ENCODE peak calls at places on chromosomes 12 and 14, in six cellular contexts. F, C, M, Q, Z and W are unnamed samples.

GRCh38 chr12:92596388-92596787 is 106.4 kb upstream of the PLEKHG7 start:
- DNase-seq in F (no peak), C (no peak), M (no peak), Q (peak), Z (no peak), W (no peak)

GRCh38 chr14:21852061-21852664 is 178.5 kb upstream of the OR4E1 start:
- DNase-seq in F (no peak), C (peak), M (no peak), Q (no peak), Z (peak), W (no peak)

GRCh38 chr14:105165134-105165704 is 3.4 kb downstream of the JAG2 start:
- DNase-seq in F (no peak), C (no peak), M (no peak), Q (no peak), Z (no peak), W (no peak)

GRCh38 chr12:79360269-79360668 is 330.5 kb downstream of the PAWR start:
- DNase-seq in F (no peak), C (no peak), M (no peak), Q (no peak), Z (no peak), W (no peak)

GRCh38 chr12:96456265-96456974 is 33.0 kb upstream of the CFAP54 start:
- DNase-seq in F (no peak), C (no peak), M (no peak), Q (no peak), Z (no peak), W (no peak)

GRCh38 chr12:50222275-50222783 is 55.2 kb upstream of the CERS5 start:
- DNase-seq in F (no peak), C (peak), M (peak), Q (peak), Z (peak), W (no peak)

GRCh38 chr14:105021656-105022275 is 883 bp upstream of the CDCA4 start:
- DNase-seq in F (no peak), C (peak), M (peak), Q (peak), Z (peak), W (no peak)

GRCh38 chr14:59120931-59121330 is 67.5 kb upstream of the DAAM1 start:
- DNase-seq in F (no peak), C (no peak), M (no peak), Q (no peak), Z (no peak), W (no peak)

GRCh38 chr12:132078190-132078589 is 65.9 kb downstream of the DDX51 start:
- DNase-seq in F (no peak), C (no peak), M (peak), Q (peak), Z (no peak), W (peak)

GRCh38 chr12:124109760-124110159 is 136.7 kb downstream of the ZNF664 start:
- DNase-seq in F (no peak), C (peak), M (no peak), Q (no peak), Z (peak), W (no peak)

GRCh38 chr12:97321640-97322039 is 141.0 kb upstream of the RMST start:
- DNase-seq in F (no peak), C (no peak), M (no peak), Q (no peak), Z (no peak), W (no peak)

GRCh38 chr14:55707365-55707804 is 127.4 kb downstream of the KTN1 start:
- DNase-seq in F (no peak), C (no peak), M (no peak), Q (peak), Z (peak), W (peak)

GRCh38 chr12:65911321-65911720 is 87.0 kb downstream of the HMGA2 start:
- DNase-seq in F (no peak), C (no peak), M (no peak), Q (peak), Z (no peak), W (no peak)

GRCh38 chr14:87691482-87691881 is 301.5 kb downstream of the GALC start:
- DNase-seq in F (no peak), C (no peak), M (no peak), Q (no peak), Z (no peak), W (no peak)

GRCh38 chr14:76267322-76268012 is 108.5 kb upstream of the ESRRB start:
- DNase-seq in F (no peak), C (peak), M (peak), Q (peak), Z (peak), W (no peak)
- TF ChIP-seq CTCF in F (no peak), C (peak), M (no peak), Q (peak), Z (peak), W (no peak)

GRCh38 chr12:106064622-106065021 is 74.1 kb downstream of the NUAK1 start:
- DNase-seq in F (no peak), C (no peak), M (no peak), Q (no peak), Z (no peak), W (no peak)
- H3K4me3 ChIP-seq in F (no peak), C (no peak), M (no peak), Q (no peak), Z (no peak), W (no peak)

DNA sequence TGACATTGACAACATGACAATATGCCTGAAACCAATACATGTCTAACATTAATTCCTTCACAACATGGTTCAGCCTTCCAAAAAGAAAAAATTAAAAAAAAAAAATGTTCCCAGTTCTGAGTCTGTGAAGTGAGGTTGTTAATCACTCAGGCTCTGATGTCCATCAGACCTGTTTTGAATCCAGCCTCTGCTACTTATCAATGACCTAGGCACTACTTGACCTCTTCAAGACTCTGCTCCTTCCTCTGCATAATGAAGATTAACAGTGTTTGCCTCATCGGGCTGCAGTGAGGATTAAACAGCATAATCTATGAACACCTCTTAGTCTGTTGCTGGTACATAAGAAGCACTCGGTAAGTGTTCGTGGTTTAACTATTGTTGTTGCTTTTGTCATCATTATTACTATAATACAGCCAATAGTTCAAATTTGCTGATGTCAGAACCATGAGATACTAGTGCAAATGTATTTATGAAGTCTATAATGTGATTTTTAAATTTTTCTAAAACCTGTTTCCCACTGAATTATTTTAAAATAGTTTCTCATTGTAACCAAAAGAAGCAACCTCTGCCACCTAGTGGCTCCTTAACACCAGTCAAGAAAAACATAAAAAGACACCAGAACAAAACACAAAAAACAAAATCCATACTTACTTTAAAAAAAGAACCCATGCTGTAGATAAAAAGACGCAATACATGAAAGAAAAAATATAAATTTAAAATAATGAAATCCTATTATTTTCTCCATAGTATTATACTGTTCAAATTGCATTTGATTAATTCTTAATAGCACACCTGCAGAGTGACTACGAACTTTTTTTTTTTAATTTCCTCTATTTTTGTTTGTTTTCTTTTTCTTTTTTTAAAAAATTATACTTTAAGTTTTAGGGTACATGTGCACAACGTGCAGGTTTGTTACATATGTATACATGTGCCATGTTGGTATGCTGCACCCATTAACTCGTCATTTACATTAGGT is 20.3 kb upstream of the TMX1 start:
- DNase-seq in F (no peak), C (no peak), M (no peak), Q (peak), Z (peak), W (no peak)
- TF ChIP-seq CTCF in F (no peak), C (peak), M (peak), Q (peak), Z (peak), W (peak)

GRCh38 chr12:10397311-10397710 is 7.5 kb upstream of the KLRK1 start:
- DNase-seq in F (no peak), C (no peak), M (no peak), Q (no peak), Z (no peak), W (no peak)
- H3K4me3 ChIP-seq in F (no peak), C (no peak), M (no peak), Q (no peak), Z (no peak), W (no peak)

GRCh38 chr12:45268672-45269406 is 52.9 kb downstream of the ANO6 start:
- DNase-seq in F (no peak), C (peak), M (peak), Q (peak), Z (peak), W (peak)
- TF ChIP-seq CTCF in F (peak), C (peak), M (peak), Q (peak), Z (peak), W (peak)

GRCh38 chr14:20329355-20329754 is 3.7 kb downstream of the CCNB1IP1 start:
- DNase-seq in F (no peak), C (no peak), M (no peak), Q (no peak), Z (no peak), W (no peak)

GRCh38 chr14:20331048-20331613 is 1.9 kb downstream of the CCNB1IP1 start:
- DNase-seq in F (no peak), C (no peak), M (no peak), Q (no peak), Z (no peak), W (no peak)

GRCh38 chr14:20332386-20332945 is 613 bp downstream of the CCNB1IP1 start:
- DNase-seq in F (no peak), C (no peak), M (no peak), Q (peak), Z (peak), W (no peak)

GRCh38 chr14:20332946-20333782 is at the start of gene CCNB1IP1:
- DNase-seq in F (no peak), C (peak), M (peak), Q (peak), Z (peak), W (peak)

DNA sequence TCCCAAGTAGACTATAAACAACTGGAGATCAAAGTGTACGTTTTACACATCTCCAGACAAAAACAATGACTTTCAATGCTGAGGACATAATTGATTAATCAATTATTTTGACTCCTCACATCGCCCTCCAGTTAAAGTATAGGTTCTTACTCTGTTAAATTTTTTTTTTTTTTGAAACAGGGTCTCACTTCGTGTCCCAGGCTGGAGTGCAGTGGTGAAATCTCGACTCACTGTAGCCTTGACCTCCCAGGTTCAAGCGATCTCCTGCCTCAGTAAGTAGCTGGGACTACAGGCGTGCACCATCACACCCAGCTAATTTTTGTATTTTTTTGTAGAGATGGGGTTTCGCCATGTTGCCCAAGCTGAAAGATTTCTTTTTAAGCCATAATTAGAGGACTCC is 938 bp upstream of the CCNB1IP1 start:
- DNase-seq in F (no peak), C (no peak), M (no peak), Q (no peak), Z (no peak), W (no peak)
- H3K4me3 ChIP-seq in F (no peak), C (no peak), M (no peak), Q (no peak), Z (no peak), W (no peak)

DNA sequence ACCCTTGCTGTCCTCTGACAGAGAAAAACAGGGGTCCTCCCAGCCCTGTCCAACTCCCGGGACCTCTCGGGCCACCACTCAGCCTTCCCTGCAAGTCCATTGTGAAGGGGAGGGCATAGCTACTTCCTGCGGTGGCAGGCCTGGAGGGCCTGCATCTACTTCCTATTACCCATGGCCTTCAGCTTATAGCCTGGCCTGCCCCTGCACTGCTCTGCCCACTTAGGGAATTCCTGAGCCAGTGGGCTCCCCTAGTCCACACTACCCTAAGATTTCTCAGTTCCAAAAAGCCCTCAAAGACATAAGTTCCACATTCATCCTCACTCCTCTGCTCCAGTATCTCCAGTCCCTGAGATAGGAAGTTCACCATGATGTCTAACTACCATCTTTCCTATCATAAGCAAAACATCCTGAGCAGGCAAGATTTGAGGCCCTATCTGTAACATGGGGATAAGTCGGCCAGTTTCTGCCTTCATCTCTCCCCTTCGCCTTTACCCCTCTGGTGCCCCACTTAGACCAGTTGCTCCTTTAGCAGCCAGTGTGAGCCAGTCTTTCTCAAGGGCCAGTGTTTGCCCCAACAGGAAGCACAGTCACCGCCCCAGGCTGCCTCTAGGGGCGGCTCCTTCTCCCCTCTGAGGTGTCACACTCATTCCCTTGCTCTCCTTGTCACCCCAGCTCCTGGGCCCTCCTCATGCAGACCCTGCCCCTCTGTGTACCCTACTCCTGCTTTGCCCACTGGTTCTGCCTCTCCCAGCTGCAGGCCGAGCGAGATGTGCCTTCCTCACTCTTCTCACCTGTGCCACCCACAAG is 10.9 kb downstream of the HDAC7 start:
- DNase-seq in F (no peak), C (no peak), M (no peak), Q (no peak), Z (peak), W (no peak)
- TF ChIP-seq CTCF in F (no peak), C (peak), M (no peak), Q (peak), Z (peak), W (peak)

GRCh38 chr12:130754234-130755001 is 38.3 kb upstream of the RIMBP2 start:
- DNase-seq in F (no peak), C (no peak), M (no peak), Q (no peak), Z (no peak), W (no peak)
- H3K4me3 ChIP-seq in F (no peak), C (no peak), M (no peak), Q (no peak), Z (no peak), W (no peak)

DNA sequence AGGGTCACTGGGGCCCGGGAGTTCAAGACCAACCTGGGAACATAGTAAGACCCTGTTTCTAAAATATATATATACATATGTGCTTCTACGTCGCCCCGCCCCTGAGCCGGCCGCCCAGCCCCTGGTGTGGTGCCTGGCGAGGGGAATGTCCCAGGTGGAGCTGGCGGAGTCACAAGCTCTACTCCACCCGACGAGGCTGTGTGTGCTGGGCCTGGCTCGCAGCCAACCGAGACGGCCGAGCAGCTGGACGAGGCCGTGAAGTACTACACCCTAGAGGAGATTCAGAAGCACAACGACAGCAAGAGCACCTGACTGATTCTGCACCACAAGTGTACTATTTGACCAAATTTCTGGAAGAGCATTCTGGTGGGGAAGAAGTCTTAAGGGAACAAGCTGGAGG is 22.1 kb upstream of the ITPK1 start:
- DNase-seq in F (no peak), C (peak), M (peak), Q (no peak), Z (peak), W (no peak)
- TF ChIP-seq CTCF in F (no peak), C (peak), M (no peak), Q (no peak), Z (no peak), W (no peak)

GRCh38 chr12:54926246-54926645 is 58.3 kb downstream of the TESPA1 start:
- DNase-seq in F (no peak), C (no peak), M (no peak), Q (no peak), Z (no peak), W (no peak)
- H3K4me3 ChIP-seq in F (no peak), C (no peak), M (no peak), Q (no peak), Z (no peak), W (no peak)